ENCODE peak calls at places on chromosomes 3 and 15, in nine cellular contexts. J is activated CD8-positive, alpha-beta memory T cell treated with anti-CD3 and anti-CD28 coated beads for 24 hours; X is stimulated activated CD4-positive, alpha-beta T cell treated with anti-CD3 and anti-CD28 coated beads, Interleukin-2, amount 100 ng/mL, for 24 hours; F is HCEC 1CT; Z is PC-3; S is ELF-1; Q is hepatocyte; C is mucosa of gallbladder; U is stimulated activated CD8-positive, alpha-beta memory T cell treated with anti-CD3 and anti-CD28 coated beads, Interleukin-15, amount 100 ng/mL, for 4 hours. H is an unnamed sample.

GRCh38 chr15:66859688-66860253 is 157.7 kb downstream of the SMAD6 start:
- DNase-seq in X (no peak), U (no peak), Z (no peak), F (no peak), Q (no peak), S (no peak), J (peak), C (no peak), H (no peak)

GRCh38 chr3:27847697-27848096 is 125.6 kb upstream of the EOMES start:
- DNase-seq in C (no peak), X (no peak), Z (no peak), S (no peak), U (no peak), Q (no peak), J (no peak), F (no peak), H (no peak)

GRCh38 chr3:129040039-129040336 is 20.6 kb upstream of the GP9 start:
- DNase-seq in Z (no peak), X (no peak), F (no peak), U (no peak), J (no peak), Q (no peak), C (no peak), S (no peak), H (no peak)

GRCh38 chr15:76930831-76931396 is 635 bp upstream of the RCN2 start:
- DNase-seq in Q (no peak), J (no peak), X (no peak), F (no peak), U (no peak), C (no peak), S (no peak), Z (no peak), H (no peak)

GRCh38 chr3:144105542-144105941 is 133.9 kb downstream of the DIPK2A start:
- DNase-seq in X (no peak), Q (peak), F (no peak), J (no peak), S (no peak), U (no peak), Z (no peak), C (peak), H (no peak)

GRCh38 chr3:21506061-21506460 is 244.9 kb downstream of the ZNF385D start:
- DNase-seq in Z (no peak), F (no peak), X (no peak), Q (no peak), U (no peak), S (no peak), J (no peak), C (no peak), H (no peak)

GRCh38 chr15:37086521-37086920 is 13.8 kb downstream of the MEIS2 start:
- DNase-seq in X (no peak), J (no peak), S (no peak), Q (no peak), C (no peak), F (no peak), U (no peak), Z (no peak), H (no peak)

GRCh38 chr3:187843654-187844053 is 98.4 kb upstream of the BCL6 start:
- DNase-seq in S (peak), Z (no peak), C (no peak), U (no peak), Q (no peak), J (no peak), X (no peak), F (no peak), H (no peak)

GRCh38 chr3:87397210-87397609 is 120.8 kb upstream of the POU1F1 start:
- DNase-seq in X (no peak), U (no peak), Z (peak), C (no peak), F (no peak), Q (no peak), S (no peak), J (no peak), H (no peak)

GRCh38 chr15:66844041-66844746 is 142.2 kb downstream of the SMAD6 start:
- DNase-seq in S (peak), U (no peak), F (no peak), Z (no peak), J (no peak), X (no peak), Q (no peak), C (no peak), H (peak)

GRCh38 chr3:32956750-32957570 is 5.5 kb downstream of the CCR4 start:
- DNase-seq in Z (no peak), X (no peak), S (no peak), U (no peak), J (peak), Q (no peak), C (no peak), F (no peak), H (no peak)

GRCh38 chr3:107997666-107998065 is 93.2 kb downstream of the CD47 start:
- DNase-seq in U (no peak), J (no peak), F (no peak), Z (no peak), C (no peak), S (no peak), X (no peak), Q (no peak), H (no peak)

GRCh38 chr3:127275287-127275781 is 12.5 kb downstream of the PRR20G start:
- DNase-seq in J (no peak), F (no peak), U (no peak), Q (no peak), S (no peak), C (no peak), Z (peak), X (no peak), H (peak)

GRCh38 chr3:8621872-8622271 is 22.7 kb downstream of the SSUH2 start:
- DNase-seq in Q (peak), J (no peak), F (peak), U (no peak), C (no peak), X (no peak), S (no peak), Z (peak), H (peak)

GRCh38 chr15:76905013-76905839 is at the start of gene SCAPER:
- DNase-seq in Z (peak), S (peak), J (peak), Q (peak), U (peak), X (peak), C (peak), F (peak), H (peak)

GRCh38 chr15:39735120-39735717 is 47.4 kb downstream of the FSIP1 start:
- DNase-seq in S (no peak), Q (no peak), U (no peak), Z (peak), C (no peak), J (no peak), F (no peak), X (no peak), H (no peak)

GRCh38 chr3:24020036-24020691 is 75.1 kb downstream of the NR1D2 start:
- DNase-seq in J (no peak), S (no peak), Z (no peak), U (no peak), C (no peak), Q (no peak), F (no peak), X (no peak), H (no peak)

GRCh38 chr3:47978386-47978785 is 37.8 kb downstream of the MAP4 start:
- DNase-seq in F (no peak), Z (no peak), Q (no peak), S (no peak), U (no peak), C (no peak), X (no peak), J (no peak), H (peak)

GRCh38 chr3:70880416-70880815 is 568.0 kb upstream of the MDFIC2 start:
- DNase-seq in F (no peak), X (no peak), Z (no peak), J (no peak), U (no peak), Q (no peak), S (no peak), C (no peak), H (no peak)

GRCh38 chr15:72176155-72176554 is 21.4 kb downstream of the GRAMD2A start:
- DNase-seq in Q (no peak), X (no peak), U (no peak), J (no peak), Z (no peak), F (no peak), S (no peak), C (no peak), H (no peak)

GRCh38 chr15:61653110-61653509 is 407.1 kb downstream of the VPS13C start:
- DNase-seq in Z (no peak), C (no peak), Q (no peak), U (no peak), J (no peak), X (no peak), S (no peak), F (no peak), H (no peak)

GRCh38 chr15:95948371-95948770 is 382.1 kb upstream of the NR2F2 start:
- DNase-seq in J (no peak), Z (no peak), C (no peak), Q (no peak), F (no peak), U (no peak), X (no peak), S (no peak), H (no peak)

GRCh38 chr3:10594915-10595314 is 89.5 kb upstream of the ATP2B2 start:
- DNase-seq in C (peak), S (peak), X (peak), Z (peak), J (peak), Q (peak), F (peak), U (no peak), H (peak)

GRCh38 chr15:58096529-58097084 is 31.1 kb upstream of the ALDH1A2 start:
- DNase-seq in C (no peak), S (no peak), J (no peak), U (no peak), F (no peak), Q (no peak), Z (no peak), X (no peak), H (no peak)